ENCODE peak calls at places on chromosome 5, in four cellular contexts. R is iPS-NIHi11, X is stomach, P is hypothalamus. C is an unnamed sample.

GRCh38 chr5:103424453-103425205 is 138.0 kb downstream of the NUDT12 start:
- DNase-seq in R (no peak), X (no peak), P (no peak), C (no peak)

GRCh38 chr5:180274695-180275094 is 17.2 kb downstream of the MAPK9 start:
- DNase-seq in R (no peak), X (no peak), P (no peak), C (no peak)

GRCh38 chr5:23389543-23390215 is 117.7 kb upstream of the PRDM9 start:
- DNase-seq in R (no peak), X (no peak), P (no peak), C (peak)

GRCh38 chr5:141504216-141504615 is 15.3 kb downstream of the PCDHGC5 start:
- DNase-seq in R (no peak), X (no peak), P (no peak), C (no peak)

GRCh38 chr5:148683651-148684050 is 29.3 kb upstream of the HTR4 start:
- DNase-seq in R (no peak), X (no peak), P (no peak), C (no peak)

GRCh38 chr5:37816883-37817282 is 23.0 kb downstream of the GDNF start:
- DNase-seq in R (no peak), X (no peak), P (peak), C (no peak)

GRCh38 chr5:169202969-169203368 is 98.0 kb downstream of the SLIT3 start:
- DNase-seq in R (no peak), X (no peak), P (no peak), C (no peak)

GRCh38 chr5:138336952-138337684 is 948 bp upstream of the FAM53C start:
- DNase-seq in R (peak), X (peak), P (peak), C (peak)

GRCh38 chr5:160685695-160686094 is 166.3 kb downstream of the ATP10B start:
- DNase-seq in R (peak), X (no peak), P (no peak), C (peak)

GRCh38 chr5:139817362-139817761 is 21.8 kb downstream of the PSD2 start:
- DNase-seq in R (no peak), X (no peak), P (no peak), C (no peak)

GRCh38 chr5:56979968-56980367 is 28.0 kb upstream of the MIER3 start:
- DNase-seq in R (no peak), X (no peak), P (no peak), C (no peak)

GRCh38 chr5:122408592-122409219 is 96.7 kb downstream of the SNCAIP start:
- DNase-seq in R (no peak), X (no peak), P (no peak), C (peak)

GRCh38 chr5:36457511-36458260 is 148.7 kb upstream of the SLC1A3 start:
- DNase-seq in R (no peak), X (no peak), P (no peak), C (no peak)

GRCh38 chr5:56516936-56517521 is 283.9 kb upstream of the ANKRD55 start:
- DNase-seq in R (no peak), X (peak), P (no peak), C (peak)

GRCh38 chr5:32312194-32312681 is 501 bp downstream of the MTMR12 start:
- DNase-seq in R (peak), X (peak), P (peak), C (peak)

GRCh38 chr5:54013556-54014157 is 296.7 kb downstream of the ARL15 start:
- DNase-seq in R (no peak), X (no peak), P (no peak), C (no peak)

GRCh38 chr5:6342689-6343315 is 35.5 kb downstream of the MED10 start:
- DNase-seq in R (no peak), X (no peak), P (no peak), C (no peak)

GRCh38 chr5:126004636-126005035 is 418.6 kb upstream of the GRAMD2B start:
- DNase-seq in R (no peak), X (no peak), P (no peak), C (peak)

GRCh38 chr5:64838803-64839202 is 70.1 kb downstream of the CWC27 start:
- DNase-seq in R (no peak), X (no peak), P (no peak), C (no peak)

GRCh38 chr5:141514330-141515111 is 25.6 kb downstream of the PCDHGC5 start:
- DNase-seq in R (peak), X (no peak), P (no peak), C (peak)

GRCh38 chr5:174083041-174083827 is 37.7 kb downstream of the NSG2 start:
- DNase-seq in R (no peak), X (no peak), P (no peak), C (no peak)

GRCh38 chr5:9356306-9356942 is 189.5 kb downstream of the SEMA5A start:
- DNase-seq in R (no peak), X (no peak), P (no peak), C (no peak)